ENCODE peak calls at places on chromosome 16, in eight cellular contexts. D is stomach, P is prostate gland, W is bronchial epithelial cell, J is colonic mucosa, Q is sigmoid colon, H is fibroblast of pulmonary artery, C is GM23248. U is an unnamed sample.

GRCh38 chr16:21647562-21648164 is 4.7 kb downstream of the IGSF6 start:
- DNase-seq in Q (no peak), H (no peak), D (no peak), W (no peak), C (no peak), P (no peak), J (no peak), U (no peak)

GRCh38 chr16:87416826-87417471 is 24.8 kb downstream of the MAP1LC3B start:
- DNase-seq in W (peak), J (peak), D (no peak), H (peak), Q (peak), P (no peak), C (peak), U (peak)

GRCh38 chr16:12201216-12201615 is 224.7 kb downstream of the SNX29 start:
- DNase-seq in J (no peak), C (peak), D (no peak), W (no peak), H (no peak), P (no peak), Q (no peak), U (peak)

GRCh38 chr16:71746442-71747046 is 22.0 kb upstream of the PHLPP2 start:
- DNase-seq in J (peak), H (peak), C (peak), W (peak), Q (no peak), D (no peak), P (no peak), U (peak)

GRCh38 chr16:29675811-29676643 is 3.0 kb upstream of the QPRT start:
- DNase-seq in H (peak), Q (no peak), D (no peak), P (no peak), J (no peak), C (peak), W (peak), U (no peak)

GRCh38 chr16:1932050-1933028 is 10.7 kb downstream of the MSRB1 start:
- DNase-seq in W (peak), Q (no peak), D (peak), J (peak), H (peak), P (no peak), C (no peak), U (no peak)

GRCh38 chr16:57277586-57277985 is 6.9 kb downstream of the PLLP start:
- DNase-seq in Q (peak), H (peak), J (peak), C (peak), P (no peak), W (peak), D (no peak), U (peak)

GRCh38 chr16:17658881-17659280 is 188.1 kb upstream of the XYLT1 start:
- DNase-seq in W (no peak), H (no peak), J (no peak), C (no peak), P (no peak), D (no peak), Q (no peak), U (peak)

GRCh38 chr16:87587636-87588035 is 14.7 kb upstream of the JPH3 start:
- DNase-seq in Q (no peak), D (no peak), C (no peak), P (no peak), J (no peak), H (no peak), W (no peak), U (no peak)

GRCh38 chr16:46568472-46569230 is 52.5 kb downstream of the SHCBP1 start:
- DNase-seq in W (no peak), J (no peak), P (no peak), H (no peak), Q (no peak), D (no peak), C (no peak), U (no peak)

GRCh38 chr16:31427441-31428276 is 501 bp downstream of the COX6A2 start:
- DNase-seq in D (peak), J (peak), H (peak), C (peak), Q (peak), P (no peak), W (no peak), U (no peak)

GRCh38 chr16:77596243-77596642 is 126.1 kb upstream of the NUDT7 start:
- DNase-seq in H (peak), Q (no peak), D (no peak), J (no peak), P (no peak), C (peak), W (peak), U (peak)

GRCh38 chr16:48592839-48593429 is 17.0 kb downstream of the N4BP1 start:
- DNase-seq in P (no peak), C (no peak), D (no peak), W (no peak), J (no peak), H (no peak), Q (no peak), U (no peak)

GRCh38 chr16:12084436-12084835 is 107.9 kb downstream of the SNX29 start:
- DNase-seq in J (no peak), P (no peak), H (no peak), D (no peak), C (no peak), Q (peak), W (no peak), U (no peak)

GRCh38 chr16:30535777-30536190 is 1.1 kb upstream of the ZNF747 start:
- DNase-seq in W (peak), C (peak), Q (peak), H (peak), D (peak), P (peak), J (peak), U (peak)

GRCh38 chr16:11315499-11315898 is 29.8 kb upstream of the RMI2 start:
- DNase-seq in W (no peak), P (no peak), H (peak), Q (no peak), C (peak), J (no peak), D (no peak), U (peak)

GRCh38 chr16:16830973-16831372 is 452.0 kb downstream of the NPIPA7 start:
- DNase-seq in Q (no peak), J (no peak), W (no peak), C (no peak), P (no peak), D (no peak), H (no peak), U (no peak)

GRCh38 chr16:59088401-59088800 is 354.3 kb upstream of the GOT2 start:
- DNase-seq in J (no peak), P (no peak), Q (no peak), W (no peak), D (no peak), C (no peak), H (no peak), U (no peak)

GRCh38 chr16:87464691-87465300 is 28.0 kb downstream of the ZCCHC14 start:
- DNase-seq in H (peak), D (peak), J (peak), P (no peak), W (peak), C (peak), Q (peak), U (peak)

GRCh38 chr16:76946879-76947278 is 244.1 kb upstream of the MON1B start:
- DNase-seq in C (peak), P (peak), W (peak), Q (no peak), D (no peak), J (no peak), H (peak), U (peak)

GRCh38 chr16:795580-796229 is 4.8 kb downstream of the GNG13 start:
- DNase-seq in W (peak), Q (no peak), P (peak), D (peak), C (no peak), H (no peak), J (no peak), U (no peak)

GRCh38 chr16:48558269-48558915 is 51.6 kb downstream of the N4BP1 start:
- DNase-seq in D (no peak), C (peak), P (no peak), Q (no peak), W (peak), H (peak), J (no peak), U (no peak)

GRCh38 chr16:24332178-24332577 is 76.0 kb downstream of the CACNG3 start:
- DNase-seq in J (no peak), H (no peak), Q (no peak), D (no peak), P (no peak), W (no peak), C (no peak), U (no peak)

GRCh38 chr16:1613240-1613639 is 1.1 kb downstream of the CRAMP1 start:
- DNase-seq in Q (no peak), P (no peak), H (no peak), C (peak), W (no peak), J (peak), D (no peak), U (no peak)

GRCh38 chr16:11256657-11257130 is 690 bp upstream of the SOCS1 start:
- DNase-seq in J (peak), W (no peak), Q (peak), P (peak), D (peak), H (peak), C (peak), U (peak)

GRCh38 chr16:71722801-71723536 is 1.5 kb downstream of the PHLPP2 start:
- DNase-seq in W (peak), J (peak), P (peak), C (peak), D (peak), H (peak), Q (peak), U (peak)

GRCh38 chr16:86383488-86384262 is 126.7 kb upstream of the FOXF1 start:
- DNase-seq in W (no peak), C (peak), J (no peak), Q (peak), P (no peak), H (peak), D (no peak), U (peak)

GRCh38 chr16:4688674-4689045 is 4.7 kb upstream of the NUDT16L1 start:
- DNase-seq in W (no peak), D (no peak), P (no peak), H (no peak), Q (peak), C (no peak), J (no peak), U (no peak)

GRCh38 chr16:28130099-28131088 is 66.9 kb upstream of the GSG1L start:
- DNase-seq in D (no peak), P (no peak), Q (no peak), H (no peak), J (no peak), W (no peak), C (peak), U (peak)

GRCh38 chr16:56980792-56981724 is 8.3 kb upstream of the NLRC5 start:
- DNase-seq in W (no peak), J (no peak), Q (no peak), H (no peak), P (no peak), C (no peak), D (no peak), U (no peak)

GRCh38 chr16:84614914-84615813 is 2.7 kb downstream of the COTL1 start:
- DNase-seq in H (no peak), C (no peak), J (no peak), D (no peak), Q (no peak), P (no peak), W (no peak), U (no peak)
- H3K4me3 ChIP-seq in H (peak), C (peak), J (peak), D (no peak), Q (no peak), P (no peak), W (no peak), U (peak)

DNA sequence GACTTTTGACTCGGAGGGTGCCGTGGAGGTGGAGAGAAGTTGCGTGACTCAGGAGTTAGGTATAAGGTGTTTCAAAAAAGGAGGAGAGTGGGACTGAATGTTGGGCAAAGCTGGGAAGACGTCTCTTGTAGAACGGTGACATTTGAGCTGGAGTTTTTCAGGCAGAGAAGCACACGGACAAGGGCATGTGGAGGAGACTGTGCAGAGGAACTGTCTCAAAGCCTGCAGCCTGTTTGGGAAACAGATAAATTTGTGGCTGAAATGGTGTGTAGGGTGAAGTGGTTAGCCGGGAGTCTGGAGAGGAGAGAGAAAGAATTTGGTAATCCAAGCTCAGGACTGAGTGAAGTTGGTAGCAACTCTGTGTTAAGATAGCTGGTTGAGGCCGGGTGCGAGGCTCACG is 9.8 kb downstream of the USP10 start:
- DNase-seq in P (no peak), D (no peak), Q (no peak), W (no peak), H (no peak), C (no peak), J (no peak), U (no peak)
- H3K4me3 ChIP-seq in P (no peak), D (no peak), Q (no peak), W (no peak), H (no peak), C (no peak), J (no peak), U (no peak)

GRCh38 chr16:89261691-89262563 is 44.4 kb downstream of the ZNF778 start:
- DNase-seq in H (no peak), P (peak), C (no peak), Q (peak), W (no peak), J (no peak), D (peak), U (no peak)
- H3K4me3 ChIP-seq in H (no peak), P (no peak), C (no peak), Q (no peak), W (no peak), J (no peak), D (no peak), U (no peak)

GRCh38 chr16:9503251-9503986 is 412.0 kb downstream of the HAPSTR1 start:
- DNase-seq in Q (no peak), D (no peak), W (no peak), C (no peak), J (no peak), P (no peak), H (no peak), U (no peak)
- H3K4me3 ChIP-seq in Q (no peak), D (no peak), W (no peak), C (no peak), J (no peak), P (no peak), H (no peak), U (no peak)

GRCh38 chr16:50156590-50156989 is 3.5 kb downstream of the TENT4B start:
- DNase-seq in J (no peak), P (no peak), Q (no peak), D (no peak), C (no peak), W (no peak), H (no peak), U (no peak)
- H3K4me3 ChIP-seq in J (no peak), P (no peak), Q (no peak), D (no peak), C (no peak), W (no peak), H (no peak), U (no peak)

GRCh38 chr16:89055894-89056555 is 37.6 kb upstream of the ACSF3 start:
- DNase-seq in J (no peak), Q (no peak), D (no peak), W (no peak), P (no peak), H (no peak), C (no peak), U (no peak)
- H3K4me3 ChIP-seq in J (no peak), Q (no peak), D (no peak), W (no peak), P (no peak), H (no peak), C (no peak), U (no peak)

GRCh38 chr16:79768594-79768993 is 168.1 kb upstream of the MAF start:
- DNase-seq in D (no peak), Q (no peak), C (peak), P (no peak), H (no peak), J (peak), W (peak), U (no peak)
- H3K4me3 ChIP-seq in D (peak), Q (no peak), C (peak), P (peak), H (no peak), J (peak), W (no peak), U (no peak)

GRCh38 chr16:54511181-54511731 is 224.7 kb upstream of the IRX3 start:
- DNase-seq in D (no peak), P (no peak), J (no peak), Q (no peak), W (no peak), C (peak), H (peak), U (peak)
- H3K4me3 ChIP-seq in D (no peak), P (no peak), J (no peak), Q (no peak), W (no peak), C (no peak), H (no peak), U (no peak)

GRCh38 chr16:19167710-19168172 is 299 bp upstream of the SYT17 start:
- DNase-seq in J (peak), H (peak), Q (no peak), D (peak), W (peak), C (peak), P (peak), U (peak)

GRCh38 chr16:19170043-19170655 is 2.1 kb downstream of the SYT17 start:
- DNase-seq in J (no peak), D (no peak), Q (no peak), W (no peak), P (no peak), H (no peak), C (no peak), U (no peak)

GRCh38 chr16:19168173-19169080 is at the start of gene SYT17:
- DNase-seq in W (no peak), D (peak), Q (no peak), C (peak), H (no peak), J (peak), P (peak), U (no peak)

GRCh38 chr16:19166500-19166899 is 1.5 kb upstream of the SYT17 start:
- DNase-seq in J (no peak), D (no peak), P (no peak), C (no peak), W (peak), H (no peak), Q (no peak), U (no peak)

DNA sequence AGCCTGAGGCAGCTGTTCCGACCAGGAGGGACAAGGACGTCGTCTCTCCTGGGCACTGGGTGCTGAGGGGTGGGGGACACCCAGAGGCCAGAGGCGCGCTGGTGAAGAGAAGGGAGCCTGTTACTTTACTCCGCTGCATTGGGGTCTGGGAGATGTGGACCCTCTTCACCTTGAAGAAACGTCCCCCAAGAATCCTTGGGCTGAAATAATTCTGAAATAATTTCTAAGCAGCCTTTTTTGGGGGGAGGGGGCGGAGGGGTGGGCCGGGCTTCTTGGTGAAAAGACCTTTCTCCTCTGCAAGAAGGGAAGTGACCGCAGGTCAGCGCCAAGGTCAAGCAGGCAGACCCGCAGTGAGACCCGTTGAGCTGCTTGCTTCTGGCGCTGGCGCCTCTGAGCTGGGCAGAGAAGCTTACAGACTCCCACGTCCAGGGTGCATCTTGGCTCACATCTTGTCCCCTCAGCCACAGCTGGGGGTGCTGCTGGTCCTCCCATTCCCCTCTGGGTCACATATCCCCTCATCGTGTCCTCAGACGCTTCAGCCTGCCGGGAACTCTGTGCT is 1.1 kb downstream of the SYT17 start:
- DNase-seq in D (no peak), C (no peak), P (no peak), Q (no peak), W (no peak), H (no peak), J (peak), U (no peak)
- H3K4me3 ChIP-seq in D (peak), C (no peak), P (peak), Q (no peak), W (no peak), H (no peak), J (peak), U (no peak)

DNA sequence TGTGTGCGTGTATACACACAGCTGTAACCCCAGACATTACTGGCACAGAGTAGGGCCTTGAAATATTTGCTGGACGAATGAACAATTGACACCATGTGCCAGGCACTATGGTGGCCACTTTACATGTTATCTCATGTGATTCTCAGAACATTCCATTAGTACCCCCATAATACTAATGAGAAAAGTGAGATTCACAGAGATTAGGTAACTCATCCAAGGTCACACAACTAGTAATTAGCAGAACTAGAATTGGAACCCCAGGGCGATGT is 2.0 kb upstream of the MATCAP1 start:
- DNase-seq in P (no peak), J (no peak), Q (no peak), H (no peak), W (no peak), D (no peak), C (no peak), U (no peak)
- H3K4me3 ChIP-seq in P (no peak), J (no peak), Q (no peak), H (no peak), W (no peak), D (no peak), C (peak), U (no peak)